ENCODE peak calls at places on chromosomes 2 and 18, in seven cellular contexts. F, H, Y, O, V, N and D are unnamed samples.
A peak's percentile ranks its signal among the peaks of the same experiment; 100 is the strongest.

GRCh38 chr18:10094608-10095137 is 180.9 kb downstream of the VAPA start:
- DNase-seq in F (no peak), H (no peak), Y (no peak), O (no peak), V (no peak), N (no peak), D (no peak)

GRCh38 chr2:166434491-166434890 is 58.7 kb upstream of the SCN9A start:
- DNase-seq in F (no peak), H (no peak), Y (no peak), O (no peak), V (no peak), N (no peak), D (no peak)

GRCh38 chr18:68152770-68153169 is 562.1 kb downstream of the TMX3 start:
- DNase-seq in F (no peak), H (no peak), Y (no peak), O (no peak), V (no peak), N (no peak), D (no peak)

GRCh38 chr2:181891966-181892794 is 650 bp downstream of the ITPRID2 start:
- DNase-seq in F (peak; percentile 57), H (peak; percentile 87), Y (peak; percentile 63), O (peak; percentile 42), V (no peak), N (peak; percentile 92), D (peak; percentile 70)

GRCh38 chr18:36470896-36471295 is 173.4 kb downstream of the FHOD3 start:
- DNase-seq in F (no peak), H (no peak), Y (no peak), O (no peak), V (no peak), N (no peak), D (no peak)

GRCh38 chr2:147756103-147756502 is 88.7 kb upstream of the ACVR2A start:
- DNase-seq in F (no peak), H (no peak), Y (no peak), O (no peak), V (no peak), N (no peak), D (no peak)

GRCh38 chr2:23286765-23287155 is 98.2 kb upstream of the KLHL29 start:
- DNase-seq in F (peak; percentile 29), H (no peak), Y (peak; percentile 51), O (no peak), V (no peak), N (no peak), D (peak; percentile 86)

GRCh38 chr2:62266433-62267038 is 70.6 kb downstream of the B3GNT2 start:
- DNase-seq in F (peak; percentile 88), H (no peak), Y (peak; percentile 92), O (no peak), V (no peak), N (no peak), D (peak; percentile 20)

GRCh38 chr2:52036036-52036435 is 1004.1 kb upstream of the NRXN1 start:
- DNase-seq in F (no peak), H (no peak), Y (no peak), O (no peak), V (no peak), N (no peak), D (no peak)

GRCh38 chr2:74857215-74857614 is 23.3 kb downstream of the HK2 start:
- DNase-seq in F (no peak), H (no peak), Y (no peak), O (no peak), V (no peak), N (no peak), D (no peak)

GRCh38 chr18:78937166-78937565 is 42.5 kb upstream of the SALL3 start:
- DNase-seq in F (no peak), H (no peak), Y (no peak), O (no peak), V (no peak), N (no peak), D (no peak)

GRCh38 chr18:78935406-78935805 is 44.2 kb upstream of the SALL3 start:
- DNase-seq in F (no peak), H (no peak), Y (no peak), O (no peak), V (no peak), N (peak; percentile 51), D (no peak)

GRCh38 chr18:78939105-78939504 is 40.5 kb upstream of the SALL3 start:
- DNase-seq in F (peak; percentile 3), H (no peak), Y (no peak), O (no peak), V (no peak), N (no peak), D (peak; percentile 9)

GRCh38 chr18:78936251-78937005 is 43.2 kb upstream of the SALL3 start:
- DNase-seq in F (no peak), H (no peak), Y (no peak), O (no peak), V (no peak), N (no peak), D (no peak)

GRCh38 chr18:78939734-78940260 is 39.8 kb upstream of the SALL3 start:
- DNase-seq in F (no peak), H (no peak), Y (no peak), O (no peak), V (no peak), N (no peak), D (no peak)
- H3K27me3 ChIP-seq in F (no peaks in the 10 kb centered on the region), H (no peaks in the 10 kb centered on the region), Y (no peaks in the 10 kb centered on the region), O (no peaks in the 10 kb centered on the region), V (no peaks in the 10 kb centered on the region), N (no peaks in the 10 kb centered on the region), D (peaks cover 6% of the 10 kb centered on the region)

DNA sequence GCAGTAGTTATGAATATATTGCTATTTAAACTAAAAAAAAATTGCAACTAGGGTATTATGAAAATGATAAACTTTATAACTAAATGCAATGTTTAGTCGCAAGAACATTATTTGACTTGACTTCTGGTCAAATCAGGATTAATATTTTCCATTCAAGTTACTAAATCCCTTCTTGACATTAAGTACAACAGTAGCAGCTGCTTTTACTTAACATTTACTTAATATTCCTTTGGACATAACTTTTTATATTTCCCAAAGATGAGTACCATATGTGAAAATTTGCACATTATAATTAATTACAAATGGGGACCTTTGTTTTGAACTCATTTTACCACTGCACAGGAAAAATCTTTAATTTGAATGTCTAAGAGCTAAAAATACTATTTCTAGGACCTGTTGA is 74.1 kb downstream of the PMS1 start:
- DNase-seq in F (no peak), H (no peak), Y (no peak), O (no peak), V (no peak), N (no peak), D (no peak)
- H3K4me3 ChIP-seq in F (no peak overlapping the region), H (no peak overlapping the region), Y (no peak overlapping the region), O (no peak overlapping the region), V (no peak overlapping the region), N (no peak overlapping the region), D (no peak overlapping the region)

GRCh38 chr2:152755029-152755428 is 36.6 kb downstream of the ARL6IP6 start:
- DNase-seq in F (no peak), H (no peak), Y (peak; percentile 6), O (no peak), V (no peak), N (no peak), D (no peak)
- H3K36me3 ChIP-seq in F (peaks cover 4% of the 10 kb centered on the region), H (no peaks in the 10 kb centered on the region), Y (no peaks in the 10 kb centered on the region), O (peaks cover 9% of the 10 kb centered on the region), V (no peaks in the 10 kb centered on the region), N (peaks cover 31% of the 10 kb centered on the region), D (peaks cover 28% of the 10 kb centered on the region)

DNA sequence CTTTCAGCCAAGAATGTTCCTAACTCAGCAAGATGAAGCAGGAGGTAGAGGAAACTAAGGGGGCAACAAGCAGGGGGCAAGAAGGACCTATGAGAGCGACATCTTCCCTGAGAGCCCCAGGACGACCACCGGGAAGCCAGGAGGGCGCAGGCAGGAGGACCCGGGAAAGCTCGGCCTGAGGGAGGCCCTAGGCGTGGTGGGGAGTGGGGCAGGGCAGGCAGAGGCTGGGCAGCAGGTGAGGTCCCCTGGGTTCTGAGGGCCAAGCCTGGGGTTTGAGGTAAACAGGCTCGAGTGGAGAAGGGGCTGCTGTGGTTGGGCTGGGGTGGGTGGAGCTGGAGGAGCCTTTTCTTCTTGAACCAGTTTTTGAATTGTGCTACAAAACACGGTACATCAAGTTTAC is 1.3 kb upstream of the ALPI start:
- DNase-seq in F (no peak), H (no peak), Y (no peak), O (no peak), V (no peak), N (no peak), D (no peak)
- H3K27me3 ChIP-seq in F (peaks cover 19% of the 10 kb centered on the region), H (no peaks in the 10 kb centered on the region), Y (no peaks in the 10 kb centered on the region), O (no peaks in the 10 kb centered on the region), V (no peaks in the 10 kb centered on the region), N (peaks cover 20% of the 10 kb centered on the region), D (no peaks in the 10 kb centered on the region)

GRCh38 chr2:231642631-231643493 is 50.2 kb downstream of the TEX44 start:
- DNase-seq in F (peak; percentile 93), H (peak; percentile 57), Y (peak; percentile 91), O (peak; percentile 23), V (peak; percentile 85), N (peak; percentile 84), D (peak; percentile 98)
- H3K4me3 ChIP-seq in F (no peak overlapping the region), H (no peak overlapping the region), Y (no peak overlapping the region), O (peak overlapping the region; percentile 15), V (peak overlapping the region; percentile 65), N (peak overlapping the region; percentile 2), D (peak overlapping the region; percentile 31)

GRCh38 chr18:45940724-45941123 is 26.4 kb downstream of the EPG5 start:
- DNase-seq in F (peak; percentile 16), H (no peak), Y (no peak), O (no peak), V (no peak), N (no peak), D (no peak)
- H3K36me3 ChIP-seq in F (peaks cover 57% of the 10 kb centered on the region), H (peaks cover 16% of the 10 kb centered on the region), Y (peaks cover 19% of the 10 kb centered on the region), O (no peaks in the 10 kb centered on the region), V (peaks cover 71% of the 10 kb centered on the region), N (peaks cover 95% of the 10 kb centered on the region), D (peaks cover 80% of the 10 kb centered on the region)

DNA sequence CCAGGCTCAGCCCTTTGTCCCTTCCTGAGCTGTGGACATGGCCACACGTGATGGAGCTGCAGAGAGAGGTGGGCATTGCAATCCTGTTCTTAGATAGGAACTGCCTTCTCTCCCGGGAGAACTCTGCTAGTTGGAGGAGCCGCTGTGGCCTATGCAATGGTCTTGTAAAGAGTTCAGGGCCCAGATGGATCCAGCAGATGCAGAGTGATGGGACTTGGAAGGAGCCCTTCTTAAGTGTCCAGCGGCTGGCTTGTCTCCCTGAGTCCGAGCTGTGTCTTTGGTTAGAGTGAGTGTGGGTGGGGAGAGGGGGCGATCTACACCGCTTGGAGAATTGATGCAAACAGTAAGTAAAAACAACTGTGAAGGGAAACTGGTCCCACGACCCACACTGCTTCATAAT is 89.7 kb upstream of the CYRIA start:
- DNase-seq in F (no peak), H (no peak), Y (no peak), O (no peak), V (no peak), N (no peak), D (no peak)
- H3K27me3 ChIP-seq in F (peaks cover 2% of the 10 kb centered on the region), H (no peaks in the 10 kb centered on the region), Y (no peaks in the 10 kb centered on the region), O (no peaks in the 10 kb centered on the region), V (no peaks in the 10 kb centered on the region), N (no peaks in the 10 kb centered on the region), D (no peaks in the 10 kb centered on the region)